ENCODE peak calls at places on chromosomes 7 and 10, in four cellular contexts. Y is erythroblast, L is GM20000, I is NCI-H1092 treated with DMSO at 0.1 percent for 48 hours. T is an unnamed sample.

GRCh38 chr10:18719811-18720210 is 60.6 kb downstream of the ARL5B start:
- DNase-seq in Y (no peak), I (no peak), L (no peak), T (no peak)

GRCh38 chr7:44287488-44288380 is 37.7 kb downstream of the CAMK2B start:
- DNase-seq in L (no peak), I (no peak), Y (no peak), T (no peak)

GRCh38 chr7:72080865-72081264 is 331.3 kb downstream of the CALN1 start:
- DNase-seq in L (no peak), I (no peak), Y (no peak), T (no peak)

GRCh38 chr10:48935141-48935540 is 4.5 kb downstream of the LRRC18 start:
- DNase-seq in L (no peak), I (no peak), Y (no peak), T (no peak)

GRCh38 chr7:46900312-46901263 is 681.3 kb downstream of the TNS3 start:
- DNase-seq in L (no peak), I (no peak), Y (no peak), T (no peak)

GRCh38 chr10:121808835-121809234 is 119.0 kb downstream of the ATE1 start:
- DNase-seq in L (no peak), Y (no peak), I (no peak), T (no peak)

GRCh38 chr10:105797234-105797890 is 1156.3 kb downstream of the SORCS3 start:
- DNase-seq in L (peak; percentile 44), Y (peak; percentile 30), I (no peak), T (no peak)

GRCh38 chr7:140390466-140391190 is 7.7 kb downstream of the SLC37A3 start:
- DNase-seq in L (peak; percentile 40), I (no peak), Y (no peak), T (no peak)

GRCh38 chr7:10707519-10707918 is 266.2 kb upstream of the PHF14 start:
- DNase-seq in Y (no peak), L (no peak), I (no peak), T (no peak)

GRCh38 chr7:142568430-142569097 is 180.7 kb upstream of the PRSS1 start:
- DNase-seq in Y (no peak), L (no peak), I (no peak), T (no peak)

GRCh38 chr7:132398253-132398913 is 177.9 kb downstream of the PLXNA4 start:
- DNase-seq in I (peak; percentile 12), L (no peak), Y (no peak), T (no peak)

GRCh38 chr7:152505606-152506005 is 69.8 kb upstream of the KMT2C start:
- DNase-seq in L (no peak), Y (no peak), I (no peak), T (no peak)

GRCh38 chr10:132186488-132187413 is at the start of gene DPYSL4:
- DNase-seq in Y (peak; percentile 43), I (no peak), L (peak; percentile 91), T (no peak)

GRCh38 chr10:7409045-7409731 is 1.6 kb downstream of the SFMBT2 start:
- DNase-seq in L (peak; percentile 82), Y (peak; percentile 33), I (peak; percentile 38), T (no peak)

GRCh38 chr10:59807629-59808620 is 54.7 kb upstream of the MRLN start:
- DNase-seq in I (no peak), Y (no peak), L (no peak), T (no peak)

GRCh38 chr7:90764848-90765570 is 168.9 kb downstream of the CDK14 start:
- DNase-seq in L (no peak), Y (no peak), I (no peak), T (no peak)

GRCh38 chr7:112383671-112384417 is 66.4 kb upstream of the IFRD1 start:
- DNase-seq in I (peak; percentile 44), Y (no peak), L (no peak), T (no peak)

GRCh38 chr10:133278577-133279265 is 2.1 kb upstream of the ADAM8 start:
- DNase-seq in Y (peak; percentile 93), L (peak; percentile 89), I (no peak), T (peak; percentile 89)

GRCh38 chr10:130443236-130443635 is 307.0 kb downstream of the GLRX3 start:
- DNase-seq in I (no peak), Y (no peak), L (no peak), T (no peak)

GRCh38 chr10:70492786-70493659 is 14.5 kb downstream of the PALD1 start:
- DNase-seq in I (no peak), L (peak; percentile 43), Y (no peak), T (no peak)

GRCh38 chr7:92177362-92177761 is 1.6 kb downstream of the LRRD1 start:
- DNase-seq in I (no peak), L (no peak), Y (no peak), T (no peak)

GRCh38 chr7:93337047-93337446 is 104.9 kb downstream of the VPS50 start:
- DNase-seq in Y (no peak), I (no peak), L (no peak), T (no peak)

GRCh38 chr10:43211030-43211429 is 55.8 kb downstream of the RASGEF1A start:
- DNase-seq in I (no peak), L (no peak), Y (no peak), T (no peak)

GRCh38 chr7:142231716-142232115 is 26.1 kb downstream of the PRSS58 start:
- DNase-seq in I (no peak), Y (peak; percentile 16), L (no peak), T (no peak)

GRCh38 chr7:2794836-2795636 is 49.1 kb downstream of the GNA12 start:
- DNase-seq in I (no peak), L (no peak), Y (no peak), T (no peak)

GRCh38 chr10:13758302-13758701 is 171.5 kb downstream of the PRPF18 start:
- DNase-seq in L (no peak), Y (peak; percentile 66), I (no peak), T (no peak)

T was measured in CMK.